ENCODE peak calls at places on chromosomes 1 and 21, in seven cellular contexts. Z, T, A, B, F, L and S are unnamed samples.

GRCh38 chr1:3312894-3313578 is 141.4 kb upstream of the ARHGEF16 start:
- DNase-seq in Z (no peak), T (peak), A (peak), B (peak), F (peak), L (peak), S (no peak)

GRCh38 chr1:147504801-147505303 is 36.4 kb upstream of the BCL9 start:
- DNase-seq in Z (no peak), T (no peak), A (no peak), B (no peak), F (peak), L (no peak), S (no peak)

GRCh38 chr1:222814536-222815366 is at the start of gene DISP1:
- DNase-seq in Z (peak), T (peak), A (peak), B (no peak), F (peak), L (peak), S (peak)

GRCh38 chr1:156776942-156777341 is 9.6 kb downstream of the PRCC start:
- DNase-seq in Z (no peak), T (no peak), A (no peak), B (no peak), F (no peak), L (no peak), S (no peak)

GRCh38 chr1:230090194-230090711 is 23.2 kb downstream of the GALNT2 start:
- DNase-seq in Z (no peak), T (peak), A (no peak), B (no peak), F (peak), L (no peak), S (no peak)

GRCh38 chr1:160097196-160097910 is 1.1 kb downstream of the IGSF8 start:
- DNase-seq in Z (no peak), T (no peak), A (no peak), B (no peak), F (no peak), L (no peak), S (no peak)

GRCh38 chr1:222880586-222880985 is 65.7 kb downstream of the DISP1 start:
- DNase-seq in Z (no peak), T (no peak), A (no peak), B (no peak), F (peak), L (no peak), S (no peak)

GRCh38 chr1:245155186-245156040 is 628 bp downstream of the KIF26B start:
- DNase-seq in Z (peak), T (peak), A (peak), B (no peak), F (peak), L (no peak), S (no peak)

GRCh38 chr1:151720974-151721787 is at the start of gene RIIAD1:
- DNase-seq in Z (peak), T (peak), A (peak), B (no peak), F (no peak), L (no peak), S (peak)

GRCh38 chr21:41663805-41664788 is 102.8 kb downstream of the RIPK4 start:
- DNase-seq in Z (no peak), T (no peak), A (no peak), B (no peak), F (peak), L (peak), S (no peak)

GRCh38 chr1:209839875-209840491 is 12.2 kb downstream of the UTP25 start:
- DNase-seq in Z (no peak), T (peak), A (no peak), B (peak), F (peak), L (no peak), S (no peak)

GRCh38 chr1:226599636-226600238 is 51.2 kb downstream of the STUM start:
- DNase-seq in Z (no peak), T (no peak), A (no peak), B (no peak), F (no peak), L (peak), S (no peak)

GRCh38 chr1:175471039-175471800 is 272.2 kb downstream of the TNR start:
- DNase-seq in Z (no peak), T (no peak), A (no peak), B (no peak), F (no peak), L (no peak), S (no peak)

GRCh38 chr1:227191607-227192006 is 126.7 kb downstream of the CDC42BPA start:
- DNase-seq in Z (no peak), T (no peak), A (no peak), B (no peak), F (no peak), L (no peak), S (no peak)

GRCh38 chr1:74933500-74933899 is 200.5 kb downstream of the TYW3 start:
- DNase-seq in Z (no peak), T (no peak), A (no peak), B (no peak), F (no peak), L (no peak), S (no peak)

GRCh38 chr1:214524824-214525223 is 26.6 kb downstream of the PTPN14 start:
- DNase-seq in Z (no peak), T (no peak), A (no peak), B (no peak), F (no peak), L (no peak), S (no peak)

GRCh38 chr1:91637539-91637994 is 136.9 kb downstream of the CDC7 start:
- DNase-seq in Z (no peak), T (no peak), A (no peak), B (no peak), F (no peak), L (no peak), S (no peak)

GRCh38 chr1:53332833-53333232 is 5.0 kb upstream of the LRP8 start:
- DNase-seq in Z (no peak), T (no peak), A (peak), B (no peak), F (no peak), L (peak), S (no peak)

GRCh38 chr1:241641748-241642592 is 1.8 kb upstream of the CHML start:
- DNase-seq in Z (no peak), T (peak), A (no peak), B (no peak), F (peak), L (no peak), S (no peak)

GRCh38 chr1:4654764-4655673 is 610 bp downstream of the AJAP1 start:
- DNase-seq in Z (no peak), T (no peak), A (no peak), B (no peak), F (no peak), L (no peak), S (no peak)

GRCh38 chr21:33011462-33011861 is 14.3 kb upstream of the OLIG2 start:
- DNase-seq in Z (no peak), T (peak), A (no peak), B (peak), F (peak), L (no peak), S (no peak)

GRCh38 chr1:93042134-93042821 is 36.8 kb upstream of the MTF2 start:
- DNase-seq in Z (peak), T (no peak), A (no peak), B (no peak), F (no peak), L (no peak), S (no peak)

GRCh38 chr1:206705187-206705586 is 20.5 kb downstream of the MAPKAPK2 start:
- DNase-seq in Z (no peak), T (no peak), A (no peak), B (no peak), F (peak), L (no peak), S (no peak)